ENCODE peak calls at places on chromosomes 4 and X, in seven cellular contexts. L is A549; N is GM23248; S is cardiac fibroblast; O is COLO829; Y is activated CD4-positive, alpha-beta T cell treated with anti-CD3 and anti-CD28 coated beads, Interleukin-2, amount 10 ng/mL, durations not matched to agents 7 days and 5 days; M is HEK293T. D is an unnamed sample.

GRCh38 chr4:37827030-37827705 is 682 bp downstream of the PGM2 start:
- DNase-seq in L (peak), N (peak), S (peak), O (no peak), Y (peak), M (peak), D (no peak)

GRCh38 chrX:104618106-104618895 is 52.3 kb downstream of the IL1RAPL2 start:
- DNase-seq in L (no peak), N (no peak), S (no peak), O (no peak), Y (no peak), M (no peak), D (no peak)

GRCh38 chrX:154990496-154990895 is 32.0 kb downstream of the F8 start:
- DNase-seq in L (no peak), N (no peak), S (no peak), O (no peak), Y (no peak), M (no peak), D (no peak)

GRCh38 chr4:183175631-183176232 is 76.7 kb downstream of the WWC2 start:
- DNase-seq in L (no peak), N (peak), S (peak), O (peak), Y (no peak), M (no peak), D (peak)

GRCh38 chrX:135596495-135596894 is 76.0 kb downstream of the INTS6L start:
- DNase-seq in L (peak), N (peak), S (peak), O (peak), Y (peak), M (peak), D (peak)

GRCh38 chrX:144586756-144587155 is 660.5 kb upstream of the SPANXN1 start:
- DNase-seq in L (no peak), N (no peak), S (peak), O (no peak), Y (no peak), M (no peak), D (no peak)

GRCh38 chrX:118976599-118977340 is 2.4 kb downstream of the LONRF3 start:
- DNase-seq in L (peak), N (peak), S (peak), O (no peak), Y (no peak), M (peak), D (peak)

GRCh38 chrX:139936259-139936658 is 3.4 kb upstream of the ATP11C start:
- DNase-seq in L (peak), N (no peak), S (no peak), O (no peak), Y (no peak), M (no peak), D (peak)

GRCh38 chr4:147456706-147457105 is 24.2 kb upstream of the EDNRA start:
- DNase-seq in L (no peak), N (no peak), S (no peak), O (no peak), Y (no peak), M (no peak), D (no peak)

GRCh38 chrX:48509245-48509590 is 426 bp downstream of the PORCN start:
- DNase-seq in L (no peak), N (peak), S (no peak), O (no peak), Y (no peak), M (no peak), D (no peak)

GRCh38 chrX:31832263-31832662 is 760.4 kb upstream of the FTHL17 start:
- DNase-seq in L (no peak), N (no peak), S (no peak), O (no peak), Y (no peak), M (no peak), D (no peak)

GRCh38 chr4:166012129-166013078 is 139.4 kb downstream of the TLL1 start:
- DNase-seq in L (no peak), N (no peak), S (peak), O (no peak), Y (no peak), M (no peak), D (no peak)

D was measured in HAP-1.